ENCODE peak calls at places on chromosomes 7 and 10, in ten cellular contexts. G, D, Q, T, B, F, K, I, O and A are unnamed samples.

GRCh38 chr7:17403996-17404395 is 105.5 kb downstream of the AHR start:
- DNase-seq in O (no peak), F (no peak), T (no peak), G (peak), D (no peak), Q (no peak), B (no peak), K (no peak), I (no peak), A (no peak)

GRCh38 chr7:131106681-131107342 is 220.9 kb upstream of the MKLN1 start:
- DNase-seq in B (no peak), F (peak), Q (peak), O (no peak), T (no peak), G (peak), I (peak), K (peak), D (no peak), A (peak)

GRCh38 chr7:26567263-26567662 is 275.6 kb downstream of the SNX10 start:
- DNase-seq in F (no peak), D (no peak), K (no peak), Q (no peak), T (no peak), B (no peak), I (no peak), O (no peak), G (no peak), A (no peak)

GRCh38 chr10:86182150-86182549 is 184.4 kb downstream of the GRID1 start:
- DNase-seq in D (no peak), T (no peak), Q (no peak), K (no peak), I (no peak), G (no peak), O (no peak), F (no peak), B (no peak), A (no peak)

GRCh38 chr7:44184221-44184873 is 4.9 kb downstream of the GCK start:
- DNase-seq in T (no peak), F (no peak), G (peak), D (peak), I (no peak), K (no peak), Q (no peak), B (no peak), O (peak), A (no peak)

GRCh38 chr10:128540806-128541739 is 414.9 kb upstream of the MKI67 start:
- DNase-seq in Q (no peak), O (no peak), F (peak), T (no peak), D (no peak), K (peak), I (peak), G (no peak), B (no peak), A (peak)

GRCh38 chr7:82745117-82745516 is 301.5 kb upstream of the CACNA2D1 start:
- DNase-seq in B (no peak), K (peak), O (no peak), Q (no peak), I (no peak), G (no peak), D (no peak), F (peak), T (no peak), A (peak)

GRCh38 chr10:34821587-34822585 is 6.8 kb upstream of the PARD3 start:
- DNase-seq in G (no peak), O (peak), T (no peak), Q (peak), D (no peak), I (no peak), F (no peak), B (no peak), K (no peak), A (no peak)

GRCh38 chr10:124016795-124017375 is 76.5 kb downstream of the CHST15 start:
- DNase-seq in G (no peak), I (no peak), D (no peak), K (no peak), T (no peak), O (no peak), B (no peak), F (no peak), Q (peak), A (no peak)

GRCh38 chr7:130921391-130922180 is 187.6 kb upstream of the KLF14 start:
- DNase-seq in D (peak), Q (peak), T (no peak), G (peak), I (peak), B (no peak), O (no peak), K (no peak), F (peak), A (peak)

GRCh38 chr10:112215342-112215774 is 31.8 kb upstream of the GPAM start:
- DNase-seq in Q (no peak), O (no peak), I (no peak), B (no peak), D (no peak), G (no peak), K (no peak), T (no peak), F (no peak), A (no peak)

GRCh38 chr10:17660921-17661320 is 17.0 kb downstream of the STAM start:
- DNase-seq in D (no peak), K (no peak), I (no peak), T (no peak), Q (no peak), F (no peak), B (no peak), G (no peak), O (no peak), A (no peak)

GRCh38 chr10:74926791-74927585 is 100.6 kb downstream of the KAT6B start:
- DNase-seq in G (no peak), F (no peak), T (no peak), Q (no peak), K (no peak), B (no peak), I (no peak), O (no peak), D (no peak), A (no peak)

GRCh38 chr7:8204674-8205377 is 57.1 kb downstream of the ICA1 start:
- DNase-seq in B (no peak), Q (no peak), T (no peak), O (no peak), F (no peak), K (no peak), D (peak), G (no peak), I (no peak), A (no peak)

GRCh38 chr10:101289541-101289940 is 60.3 kb upstream of the LBX1 start:
- DNase-seq in K (peak), B (no peak), I (no peak), D (no peak), O (no peak), Q (no peak), F (no peak), T (no peak), G (no peak), A (no peak)

GRCh38 chr7:44143606-44144250 is 2.6 kb upstream of the MYL7 start:
- DNase-seq in B (no peak), Q (peak), D (no peak), I (no peak), F (no peak), K (no peak), O (no peak), T (no peak), G (no peak), A (no peak)

GRCh38 chr7:2482725-2483451 is 6.7 kb upstream of the GRIFIN start:
- DNase-seq in Q (no peak), K (no peak), T (no peak), I (no peak), B (no peak), D (no peak), G (no peak), O (no peak), F (no peak), A (no peak)

GRCh38 chr7:7384228-7384627 is 151.4 kb downstream of the COL28A1 start:
- DNase-seq in T (no peak), I (no peak), F (no peak), O (no peak), G (no peak), Q (no peak), B (no peak), D (no peak), K (no peak), A (no peak)

GRCh38 chr10:14879055-14879800 is 562 bp downstream of the SUV39H2 start:
- DNase-seq in D (no peak), I (peak), T (no peak), B (no peak), F (no peak), G (no peak), K (no peak), O (peak), Q (no peak), A (no peak)

GRCh38 chr10:69375307-69376151 is 41.2 kb downstream of the TACR2 start:
- DNase-seq in D (no peak), B (no peak), O (peak), Q (peak), K (peak), F (peak), I (no peak), T (no peak), G (no peak), A (peak)

GRCh38 chr7:128398016-128398840 is 11.6 kb downstream of the IMPDH1 start:
- DNase-seq in Q (peak), T (peak), K (peak), G (peak), B (no peak), I (peak), D (no peak), F (peak), O (peak), A (peak)

GRCh38 chr10:110530131-110530831 is 32.6 kb downstream of the DUSP5 start:
- DNase-seq in B (peak), Q (peak), F (peak), D (no peak), O (peak), T (peak), K (peak), G (peak), I (no peak), A (peak)

GRCh38 chr10:69362471-69362954 is 54.2 kb downstream of the TACR2 start:
- DNase-seq in I (peak), F (no peak), D (no peak), T (no peak), O (peak), B (no peak), G (peak), Q (peak), K (no peak), A (no peak)

GRCh38 chr7:13982940-13983677 is 6.4 kb downstream of the ETV1 start:
- DNase-seq in T (no peak), I (no peak), F (no peak), Q (no peak), D (no peak), K (no peak), O (no peak), G (no peak), B (no peak), A (no peak)

GRCh38 chr7:101524376-101524775 is 104.7 kb downstream of the MYL10 start:
- DNase-seq in D (no peak), B (no peak), Q (no peak), I (no peak), K (no peak), T (no peak), G (no peak), F (no peak), O (no peak), A (no peak)

GRCh38 chr7:101529560-101529959 is 99.5 kb downstream of the MYL10 start:
- DNase-seq in I (no peak), B (no peak), D (no peak), F (no peak), K (no peak), Q (no peak), G (no peak), O (no peak), T (no peak), A (no peak)

GRCh38 chr7:101532400-101533102 is 96.5 kb downstream of the MYL10 start:
- DNase-seq in K (no peak), I (no peak), D (no peak), F (no peak), B (no peak), G (no peak), Q (no peak), O (no peak), T (no peak), A (no peak)

GRCh38 chr7:101532000-101532399 is 97.1 kb downstream of the MYL10 start:
- DNase-seq in G (no peak), D (no peak), K (no peak), Q (no peak), F (no peak), T (no peak), O (no peak), B (no peak), I (no peak), A (peak)

GRCh38 chr7:101527844-101528667 is 101.0 kb downstream of the MYL10 start:
- DNase-seq in B (no peak), D (no peak), T (no peak), F (no peak), O (peak), G (no peak), K (no peak), Q (no peak), I (no peak), A (no peak)
- TF ChIP-seq CTCF in B (no peak), D (no peak), T (no peak), F (no peak), O (no peak), G (no peak), K (no peak), Q (no peak), I (no peak), A (no peak)

GRCh38 chr7:79610905-79611304 is 157.4 kb upstream of the MAGI2 start:
- DNase-seq in B (no peak), G (no peak), Q (no peak), I (no peak), K (no peak), F (peak), D (no peak), O (no peak), T (no peak), A (no peak)
- TF ChIP-seq CTCF in B (no peak), G (no peak), Q (no peak), I (no peak), K (no peak), F (no peak), D (no peak), O (no peak), T (no peak), A (no peak)

GRCh38 chr10:8053446-8054242 is 844 bp upstream of the GATA3 start:
- DNase-seq in O (peak), D (peak), T (peak), K (peak), G (peak), Q (peak), F (peak), B (peak), I (peak), A (peak)
- TF ChIP-seq CTCF in O (peak), D (peak), T (no peak), K (peak), G (peak), Q (peak), F (peak), B (no peak), I (no peak), A (peak)

DNA sequence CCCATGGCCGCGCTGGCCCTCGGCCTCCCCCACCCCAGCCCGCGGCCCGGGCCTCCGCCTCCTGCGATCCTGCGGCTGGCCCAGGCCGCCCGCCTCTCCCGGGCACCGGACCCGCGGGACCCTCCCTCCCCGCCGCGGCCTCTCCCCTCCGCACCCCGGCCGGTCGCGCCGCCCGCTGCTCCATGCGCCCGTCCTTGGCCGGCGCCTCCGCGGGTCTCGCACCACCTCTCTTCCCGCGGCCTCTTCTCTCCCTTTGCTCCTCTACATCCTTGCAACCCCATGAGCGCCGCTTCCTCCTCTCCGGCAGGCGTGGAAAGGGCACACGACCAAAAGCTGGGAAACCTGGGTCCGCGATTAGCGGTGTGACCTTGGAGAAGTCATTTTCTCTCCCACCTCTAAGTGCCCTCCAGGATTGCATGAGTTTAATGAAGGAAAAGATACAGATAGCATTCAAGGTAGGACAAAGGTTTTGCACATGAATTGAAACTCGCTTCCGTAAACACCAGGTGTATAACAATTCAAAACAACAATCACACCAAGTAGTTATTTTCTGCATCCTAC is 449 bp upstream of the SRPK2 start:
- DNase-seq in D (no peak), Q (peak), I (peak), F (peak), O (peak), B (peak), K (peak), G (peak), T (no peak), A (no peak)
- TF ChIP-seq CTCF in D (no peak), Q (no peak), I (no peak), F (no peak), O (peak), B (no peak), K (no peak), G (peak), T (peak), A (no peak)